ENCODE peak calls at places on chromosomes 13 and 19, in ten cellular contexts. N is T-helper 17 cell; H is activated naive CD4-positive, alpha-beta T cell treated with anti-CD3 and anti-CD28 coated beads for 36 hours; G is amniotic stem cell; C is choroid plexus epithelial cell; Q is Right ventricle myocardium superior; R is astrocyte of the spinal cord; T is AG10803; U is AG08395; O is tibial artery. V is an unnamed sample.

GRCh38 chr19:44628793-44629192 is 14.9 kb upstream of the PVR start:
- DNase-seq in N (no peak), H (no peak), G (no peak), C (no peak), Q (no peak), R (no peak), T (no peak), U (no peak), O (no peak), V (no peak)

GRCh38 chr13:44373247-44373600 is 400 bp upstream of the SERP2 start:
- DNase-seq in N (no peak), H (no peak), G (no peak), C (no peak), Q (no peak), R (no peak), T (no peak), U (no peak), O (no peak), V (no peak)

GRCh38 chr19:41542622-41543021 is 33.3 kb upstream of the CEACAM21 start:
- DNase-seq in N (no peak), H (peak; percentile 9), G (no peak), C (no peak), Q (no peak), R (no peak), T (no peak), U (no peak), O (no peak), V (no peak)

GRCh38 chr13:44237276-44237767 is 136.3 kb upstream of the SERP2 start:
- DNase-seq in N (no peak), H (peak; percentile 49), G (peak; percentile 60), C (peak; percentile 96), Q (peak; percentile 66), R (peak; percentile 95), T (peak; percentile 93), U (peak; percentile 94), O (peak; percentile 91), V (no peak)

GRCh38 chr19:15010497-15011255 is 31.0 kb upstream of the SLC1A6 start:
- DNase-seq in N (no peak), H (no peak), G (no peak), C (no peak), Q (no peak), R (no peak), T (no peak), U (no peak), O (no peak), V (no peak)

GRCh38 chr19:4174212-4174894 is 8.0 kb downstream of the SIRT6 start:
- DNase-seq in N (no peak), H (no peak), G (no peak), C (no peak), Q (no peak), R (no peak), T (no peak), U (no peak), O (no peak), V (no peak)

GRCh38 chr13:51861728-51862300 is at the start of gene CCDC70:
- DNase-seq in N (no peak), H (peak; percentile 31), G (no peak), C (peak; percentile 29), Q (no peak), R (peak; percentile 36), T (no peak), U (no peak), O (no peak), V (no peak)

GRCh38 chr19:32814046-32814445 is 55.5 kb downstream of the SLC7A9 start:
- DNase-seq in N (no peak), H (no peak), G (no peak), C (no peak), Q (no peak), R (no peak), T (no peak), U (no peak), O (no peak), V (no peak)

GRCh38 chr19:4181053-4181508 is 1.3 kb downstream of the SIRT6 start:
- DNase-seq in N (no peak), H (no peak), G (no peak), C (no peak), Q (no peak), R (no peak), T (no peak), U (no peak), O (no peak), V (no peak)

GRCh38 chr19:46629546-46630025 is 4.7 kb upstream of the PTGIR start:
- DNase-seq in N (no peak), H (no peak), G (no peak), C (no peak), Q (peak; percentile 66), R (no peak), T (no peak), U (no peak), O (no peak), V (peak; percentile 19)

V was measured in DMS 273 treated with DMSO at 0.1 percent for 48 hours.